ENCODE peak calls at places on chromosomes 7 and 10, in eight cellular contexts. S, Y, R, K, X, H, O and P are unnamed samples.

GRCh38 chr10:26528715-26529393 is 90.7 kb downstream of the APBB1IP start:
- DNase-seq in S (no peak), Y (peak; percentile 64), R (no peak), K (no peak), X (no peak), H (no peak), O (no peak), P (no peak)

GRCh38 chr7:107267138-107267537 is 98.3 kb downstream of the HBP1 start:
- DNase-seq in S (no peak), Y (no peak), R (no peak), K (no peak), X (no peak), H (no peak), O (no peak), P (no peak)

GRCh38 chr10:50369931-50370330 is 118.6 kb upstream of the ASAH2 start:
- DNase-seq in S (no peak), Y (no peak), R (no peak), K (no peak), X (no peak), H (no peak), O (no peak), P (no peak)

GRCh38 chr10:69802424-69803161 is 887 bp downstream of the COL13A1 start:
- DNase-seq in S (no peak), Y (no peak), R (peak; percentile 57), K (no peak), X (no peak), H (peak; percentile 45), O (no peak), P (no peak)

GRCh38 chr10:120286280-120286679 is 170.7 kb upstream of the PLPP4 start:
- DNase-seq in S (no peak), Y (no peak), R (no peak), K (no peak), X (no peak), H (no peak), O (no peak), P (no peak)

GRCh38 chr7:98913612-98914011 is 35.3 kb downstream of the TRRAP start:
- DNase-seq in S (no peak), Y (no peak), R (no peak), K (no peak), X (no peak), H (no peak), O (no peak), P (no peak)

GRCh38 chr10:5862360-5862929 is 27.2 kb downstream of the ANKRD16 start:
- DNase-seq in S (no peak), Y (peak; percentile 86), R (no peak), K (no peak), X (no peak), H (no peak), O (no peak), P (no peak)

GRCh38 chr7:44159824-44160630 is 18.9 kb upstream of the MYL7 start:
- DNase-seq in S (no peak), Y (no peak), R (no peak), K (no peak), X (no peak), H (no peak), O (no peak), P (no peak)

GRCh38 chr10:45000138-45000763 is 472 bp upstream of the ZNF22 start:
- DNase-seq in S (peak; percentile 92), Y (no peak), R (peak; percentile 84), K (no peak), X (no peak), H (peak; percentile 89), O (no peak), P (peak; percentile 60)

GRCh38 chr7:117014673-117015133 is 61.4 kb downstream of the ST7 start:
- DNase-seq in S (peak; percentile 72), Y (peak; percentile 51), R (peak; percentile 27), K (no peak), X (no peak), H (peak; percentile 17), O (no peak), P (no peak)

GRCh38 chr10:100742936-100743335 is 2.4 kb upstream of the PAX2 start:
- DNase-seq in S (no peak), Y (no peak), R (no peak), K (no peak), X (no peak), H (no peak), O (no peak), P (no peak)

GRCh38 chr7:64744680-64745079 is 49.5 kb upstream of the ZNF138 start:
- DNase-seq in S (no peak), Y (no peak), R (no peak), K (no peak), X (no peak), H (no peak), O (no peak), P (no peak)

GRCh38 chr7:71021049-71021448 is 110.9 kb upstream of the GALNT17 start:
- DNase-seq in S (no peak), Y (no peak), R (no peak), K (no peak), X (no peak), H (no peak), O (no peak), P (no peak)

DNA sequence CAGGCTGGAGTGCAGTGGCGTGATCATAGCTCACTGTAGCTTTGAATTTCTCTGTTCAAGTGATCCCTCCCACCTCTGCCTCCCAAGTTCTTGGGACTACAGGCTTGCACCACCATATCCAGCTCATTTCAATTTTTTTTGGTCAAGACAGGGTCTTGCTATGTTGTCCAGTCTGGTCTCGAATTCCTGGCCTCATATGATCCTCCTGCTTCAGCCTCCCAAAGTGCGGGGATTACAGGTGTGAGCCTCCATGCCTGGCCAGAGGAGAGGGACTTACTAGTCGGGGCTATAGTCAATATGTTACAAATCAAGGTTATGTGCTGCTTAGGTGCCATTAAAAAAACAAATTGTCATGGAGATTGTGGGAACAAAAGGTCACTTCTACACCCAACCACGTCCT is 105.3 kb upstream of the GALNT17 start:
- DNase-seq in S (no peak), Y (no peak), R (no peak), K (no peak), X (no peak), H (no peak), O (no peak), P (no peak)
- TF ChIP-seq CTCF in S (no peak), Y (no peak), R (no peak), K (no peak), X (no peak), H (no peak), O (no peak), P (no peak)

GRCh38 chr10:103917326-103918052 is 495 bp downstream of the STN1 start:
- DNase-seq in S (peak; percentile 67), Y (peak; percentile 22), R (peak; percentile 53), K (no peak), X (no peak), H (peak; percentile 45), O (no peak), P (no peak)

GRCh38 chr10:103916901-103917300 is 1.1 kb downstream of the STN1 start:
- DNase-seq in S (no peak), Y (no peak), R (no peak), K (no peak), X (no peak), H (no peak), O (no peak), P (no peak)

GRCh38 chr10:103916254-103916653 is 1.7 kb downstream of the STN1 start:
- DNase-seq in S (no peak), Y (no peak), R (no peak), K (no peak), X (no peak), H (no peak), O (no peak), P (no peak)

GRCh38 chr10:103919648-103920025 is 1.7 kb upstream of the STN1 start:
- DNase-seq in S (no peak), Y (no peak), R (no peak), K (no peak), X (no peak), H (no peak), O (no peak), P (no peak)

GRCh38 chr10:103918053-103918846 is at the start of gene STN1:
- DNase-seq in S (peak; percentile 96), Y (peak; percentile 98), R (peak; percentile 99), K (peak; percentile 76), X (peak; percentile 77), H (peak; percentile 97), O (peak; percentile 92), P (peak; percentile 93)
- TF ChIP-seq CTCF in S (no peak), Y (no peak), R (no peak), K (no peak), X (no peak), H (no peak), O (peak; percentile 11), P (no peak)

GRCh38 chr7:76091506-76091905 is 43.6 kb downstream of the MDH2 start:
- DNase-seq in S (no peak), Y (no peak), R (no peak), K (no peak), X (no peak), H (no peak), O (no peak), P (no peak)
- TF ChIP-seq CTCF in S (no peak), Y (no peak), R (no peak), K (no peak), X (no peak), H (no peak), O (no peak), P (no peak)

GRCh38 chr7:127794551-127794950 is 142.6 kb downstream of the SND1 start:
- DNase-seq in S (no peak), Y (no peak), R (no peak), K (no peak), X (no peak), H (no peak), O (no peak), P (no peak)

GRCh38 chr7:127791790-127792189 is 139.8 kb downstream of the SND1 start:
- DNase-seq in S (no peak), Y (no peak), R (no peak), K (no peak), X (no peak), H (no peak), O (no peak), P (no peak)

GRCh38 chr7:127793582-127793981 is 141.6 kb downstream of the SND1 start:
- DNase-seq in S (no peak), Y (no peak), R (no peak), K (no peak), X (no peak), H (no peak), O (no peak), P (no peak)

GRCh38 chr7:127794135-127794534 is 142.1 kb downstream of the SND1 start:
- DNase-seq in S (no peak), Y (no peak), R (no peak), K (no peak), X (no peak), H (no peak), O (no peak), P (no peak)

DNA sequence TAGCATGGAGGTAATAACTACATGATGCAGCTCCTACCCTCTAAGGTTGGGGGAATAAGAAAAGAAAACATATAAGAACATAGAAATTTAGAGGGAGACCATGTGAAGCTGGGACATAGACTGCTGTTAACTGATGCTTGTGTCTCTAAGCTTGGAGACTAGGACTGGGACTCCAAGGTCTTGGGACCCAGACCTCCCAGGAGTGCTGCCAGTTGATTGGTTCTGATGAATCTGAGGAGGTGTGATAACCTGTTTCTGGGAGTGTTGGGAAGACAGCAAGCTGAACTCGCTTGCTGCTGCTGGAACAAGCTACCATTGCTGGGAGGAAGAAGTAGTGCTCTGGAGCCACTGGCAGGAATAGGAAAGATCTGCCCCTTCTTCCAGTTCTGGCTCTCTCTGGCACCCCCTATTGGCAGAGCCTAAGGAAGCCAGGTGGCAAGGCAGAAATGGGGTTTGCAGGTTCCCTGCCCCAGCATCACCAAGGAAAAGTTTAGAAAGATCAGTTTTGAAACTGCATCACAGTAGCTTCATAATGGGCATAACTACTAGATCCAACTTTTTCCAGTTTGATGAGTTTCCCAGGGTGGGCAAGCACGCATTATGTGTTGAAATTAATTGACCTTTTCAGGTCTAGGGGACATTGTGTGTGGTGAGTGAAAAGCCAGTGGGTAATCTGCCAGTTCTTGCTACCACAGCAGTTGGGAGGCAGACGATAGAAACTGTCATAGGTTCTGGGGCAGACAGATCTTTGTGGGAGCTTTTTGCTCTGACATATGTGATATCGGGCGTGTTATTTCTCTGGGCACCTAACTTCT is 140.7 kb downstream of the SND1 start:
- DNase-seq in S (no peak), Y (peak; percentile 22), R (no peak), K (peak; percentile 33), X (no peak), H (no peak), O (no peak), P (no peak)
- TF ChIP-seq CTCF in S (no peak), Y (peak; percentile 59), R (peak; percentile 50), K (peak; percentile 82), X (peak; percentile 37), H (peak; percentile 38), O (peak; percentile 41), P (peak; percentile 30)